ENCODE peak calls at places on chromosomes 16 and 17, in seven cellular contexts. D is CD4-positive, alpha-beta memory T cell; H is HFF-Myc; I is stimulated activated CD4-positive, alpha-beta T cell treated with anti-CD3 and anti-CD28 coated beads, Interleukin-2, amount 100 ng/mL, for 24 hours; U is T-helper 2 cell treated with Interferon-gamma antibody and Interleukin-4, amounts not matched to agents 5 μg/mL and 100 μg/mL, for 36 hours; N is upper lobe of right lung; O is mucosa of descending colon. K is an unnamed sample.

GRCh38 chr17:62648247-62648953 is 20.9 kb downstream of the MRC2 start:
- DNase-seq in U (no peak), H (no peak), I (no peak), N (peak; percentile 16), O (no peak), D (no peak), K (peak; percentile 65)

GRCh38 chr16:3193221-3194212 is 5.5 kb downstream of the OR1F1 start:
- DNase-seq in I (no peak), H (no peak), D (no peak), N (no peak), O (no peak), U (no peak), K (no peak)

GRCh38 chr16:50598256-50598894 is 50.2 kb downstream of the NKD1 start:
- DNase-seq in D (no peak), U (no peak), N (no peak), I (no peak), O (no peak), H (no peak), K (no peak)

GRCh38 chr17:15185625-15185991 is 79.5 kb downstream of the PMP22 start:
- DNase-seq in O (peak; percentile 5), N (no peak), H (peak; percentile 43), U (no peak), D (no peak), I (no peak), K (peak; percentile 85)

GRCh38 chr16:87466975-87467501 is 25.8 kb downstream of the ZCCHC14 start:
- DNase-seq in U (no peak), I (no peak), O (no peak), N (no peak), D (no peak), H (no peak), K (no peak)

GRCh38 chr17:43814714-43815113 is 18.2 kb downstream of the MPP3 start:
- DNase-seq in N (no peak), O (no peak), D (no peak), H (peak; percentile 10), I (no peak), U (no peak), K (peak; percentile 83)

GRCh38 chr16:85197611-85198566 is 85.6 kb upstream of the CIBAR2 start:
- DNase-seq in I (no peak), U (no peak), O (no peak), N (no peak), H (no peak), D (no peak), K (no peak)

GRCh38 chr16:3857189-3858013 is 23.1 kb downstream of the CREBBP start:
- DNase-seq in I (no peak), U (no peak), N (no peak), H (no peak), O (peak; percentile 27), D (no peak), K (peak; percentile 60)

GRCh38 chr16:88803264-88803987 is at the start of gene CDT1:
- DNase-seq in I (peak; percentile 87), H (no peak), U (peak; percentile 87), N (peak; percentile 93), D (peak; percentile 83), O (peak; percentile 82), K (peak; percentile 100)

GRCh38 chr17:45241315-45242011 is 19.8 kb downstream of the FMNL1 start:
- DNase-seq in H (no peak), U (no peak), I (no peak), O (peak; percentile 57), D (no peak), N (peak; percentile 85), K (no peak)

K was measured in AG20443.